ENCODE peak calls at places on chromosomes 3 and 15, in nine cellular contexts. U, O, Z, P, D, G, J, Q and E are unnamed samples.

GRCh38 chr3:55006277-55006676 is 78.4 kb upstream of the LRTM1 start:
- DNase-seq in U (no peak), O (no peak), Z (no peak), P (peak; percentile 23), D (no peak), G (no peak), J (no peak), Q (no peak), E (no peak)

GRCh38 chr3:67044295-67044694 is 46.2 kb downstream of the KBTBD8 start:
- DNase-seq in U (no peak), O (no peak), Z (no peak), P (peak; percentile 8), D (no peak), G (no peak), J (no peak), Q (no peak), E (no peak)

GRCh38 chr15:99385865-99386264 is 134.6 kb downstream of the LRRC28 start:
- DNase-seq in U (no peak), O (no peak), Z (no peak), P (peak; percentile 52), D (peak; percentile 58), G (peak; percentile 57), J (peak; percentile 78), Q (peak; percentile 84), E (no peak)

GRCh38 chr3:129033151-129033550 is 27.4 kb upstream of the GP9 start:
- DNase-seq in U (no peak), O (no peak), Z (no peak), P (no peak), D (no peak), G (no peak), J (no peak), Q (no peak), E (no peak)

GRCh38 chr3:108227131-108227530 is 4.9 kb upstream of the IFT57 start:
- DNase-seq in U (no peak), O (no peak), Z (no peak), P (no peak), D (no peak), G (no peak), J (no peak), Q (no peak), E (no peak)

GRCh38 chr3:111871809-111872623 is 13.0 kb downstream of the PHLDB2 start:
- DNase-seq in U (no peak), O (no peak), Z (no peak), P (no peak), D (no peak), G (no peak), J (no peak), Q (no peak), E (no peak)

GRCh38 chr3:186640929-186641328 is 730 bp downstream of the FETUB start:
- DNase-seq in U (no peak), O (no peak), Z (no peak), P (no peak), D (no peak), G (no peak), J (no peak), Q (no peak), E (no peak)

GRCh38 chr3:28590216-28590615 is 241.6 kb upstream of the AZI2 start:
- DNase-seq in U (no peak), O (no peak), Z (no peak), P (peak; percentile 16), D (no peak), G (no peak), J (no peak), Q (no peak), E (no peak)

GRCh38 chr15:67035886-67036285 is 29.5 kb upstream of the SMAD3 start:
- DNase-seq in U (no peak), O (no peak), Z (no peak), P (peak; percentile 51), D (no peak), G (no peak), J (no peak), Q (no peak), E (no peak)

GRCh38 chr3:169548194-169548593 is 115.3 kb downstream of the MECOM start:
- DNase-seq in U (no peak), O (no peak), Z (no peak), P (no peak), D (no peak), G (no peak), J (no peak), Q (no peak), E (no peak)

GRCh38 chr15:74380361-74381189 is 13.1 kb upstream of the CYP11A1 start:
- DNase-seq in U (peak; percentile 35), O (no peak), Z (no peak), P (no peak), D (no peak), G (no peak), J (no peak), Q (no peak), E (no peak)

GRCh38 chr3:31294430-31295149 is 238.1 kb upstream of the STT3B start:
- DNase-seq in U (no peak), O (no peak), Z (no peak), P (peak; percentile 31), D (no peak), G (no peak), J (no peak), Q (no peak), E (no peak)

GRCh38 chr3:154137036-154137435 is 15.8 kb downstream of the ARHGEF26 start:
- DNase-seq in U (no peak), O (no peak), Z (peak; percentile 50), P (no peak), D (no peak), G (no peak), J (no peak), Q (no peak), E (no peak)

GRCh38 chr3:141249041-141249440 is 17.4 kb downstream of the PXYLP1 start:
- DNase-seq in U (no peak), O (no peak), Z (peak; percentile 70), P (no peak), D (no peak), G (no peak), J (no peak), Q (no peak), E (peak; percentile 9)

GRCh38 chr15:74240002-74240568 is 4.0 kb downstream of the CCDC33 start:
- DNase-seq in U (no peak), O (peak; percentile 88), Z (no peak), P (peak; percentile 35), D (peak; percentile 93), G (peak; percentile 91), J (peak; percentile 57), Q (peak; percentile 94), E (no peak)

GRCh38 chr3:58000306-58000705 is 7.9 kb upstream of the FLNB start:
- DNase-seq in U (no peak), O (no peak), Z (no peak), P (no peak), D (no peak), G (no peak), J (no peak), Q (no peak), E (no peak)

GRCh38 chr15:78396976-78397375 is 41.0 kb upstream of the IREB2 start:
- DNase-seq in U (peak; percentile 71), O (no peak), Z (no peak), P (peak; percentile 10), D (peak; percentile 31), G (peak; percentile 40), J (peak; percentile 43), Q (peak; percentile 89), E (peak; percentile 85)

GRCh38 chr3:11290743-11291680 is 18.8 kb downstream of the ATG7 start:
- DNase-seq in U (no peak), O (no peak), Z (no peak), P (peak; percentile 84), D (no peak), G (no peak), J (no peak), Q (no peak), E (no peak)

GRCh38 chr3:102481050-102481449 is 46.2 kb downstream of the ZPLD1 start:
- DNase-seq in U (no peak), O (no peak), Z (no peak), P (no peak), D (no peak), G (no peak), J (no peak), Q (no peak), E (no peak)

GRCh38 chr3:140008693-140008980 is 73.7 kb downstream of the CLSTN2 start:
- DNase-seq in U (no peak), O (no peak), Z (no peak), P (no peak), D (no peak), G (no peak), J (no peak), Q (no peak), E (no peak)
- TF ChIP-seq POLR2A in U (no peak), O (no peak), Z (no peak), P (no peak), D (no peak), G (no peak), J (no peak), Q (no peak), E (no peak)

DNA sequence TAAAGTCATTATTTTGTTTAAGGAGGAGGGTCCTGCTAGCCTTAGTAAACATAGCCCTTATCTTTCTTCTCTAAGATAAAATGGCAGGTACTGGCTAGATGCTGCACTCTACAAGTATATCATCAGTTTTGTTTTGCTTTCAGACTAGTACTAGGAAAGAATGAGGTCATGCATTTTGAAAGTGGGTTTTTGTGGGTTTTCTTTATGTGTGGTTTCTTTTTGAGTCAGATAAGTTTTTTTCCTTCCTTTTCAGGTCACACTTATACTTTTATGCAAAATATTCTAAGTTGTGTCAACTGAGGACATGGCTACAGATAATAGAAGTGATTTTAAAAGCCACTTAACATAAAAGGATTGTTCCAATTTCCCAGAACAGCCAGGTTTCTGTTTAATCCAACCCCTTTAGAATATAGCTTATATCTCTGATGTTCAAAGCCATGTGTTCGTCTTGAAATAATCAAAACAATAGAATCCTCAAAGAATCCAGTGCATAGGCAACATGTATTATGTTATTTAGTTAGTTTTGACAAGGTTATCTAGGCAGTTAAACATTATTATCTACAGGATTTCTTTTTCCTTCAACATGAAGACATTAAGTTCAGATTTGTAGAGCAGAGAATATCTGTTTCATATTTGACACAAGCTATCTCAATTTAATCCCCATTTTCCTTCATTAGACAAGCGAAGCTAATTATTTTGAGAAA is 406.2 kb downstream of the RBMS3 start:
- DNase-seq in U (no peak), O (no peak), Z (no peak), P (peak; percentile 80), D (no peak), G (no peak), J (no peak), Q (no peak), E (no peak)
- H3K4me3 ChIP-seq in U (no peak overlapping the region), O (no peak overlapping the region), Z (no peak overlapping the region), P (no peak overlapping the region), D (no peak overlapping the region), G (no peak overlapping the region), J (no peak overlapping the region), Q (no peak overlapping the region), E (no peak overlapping the region)

GRCh38 chr3:16841906-16842709 is 42.6 kb upstream of the PLCL2 start:
- DNase-seq in U (peak; percentile 66), O (no peak), Z (no peak), P (no peak), D (no peak), G (peak; percentile 56), J (no peak), Q (peak; percentile 47), E (peak; percentile 33)
- TF ChIP-seq POLR2A in U (no peak), O (no peak), Z (no peak), P (no peak), D (no peak), G (no peak), J (no peak), Q (no peak), E (no peak)

DNA sequence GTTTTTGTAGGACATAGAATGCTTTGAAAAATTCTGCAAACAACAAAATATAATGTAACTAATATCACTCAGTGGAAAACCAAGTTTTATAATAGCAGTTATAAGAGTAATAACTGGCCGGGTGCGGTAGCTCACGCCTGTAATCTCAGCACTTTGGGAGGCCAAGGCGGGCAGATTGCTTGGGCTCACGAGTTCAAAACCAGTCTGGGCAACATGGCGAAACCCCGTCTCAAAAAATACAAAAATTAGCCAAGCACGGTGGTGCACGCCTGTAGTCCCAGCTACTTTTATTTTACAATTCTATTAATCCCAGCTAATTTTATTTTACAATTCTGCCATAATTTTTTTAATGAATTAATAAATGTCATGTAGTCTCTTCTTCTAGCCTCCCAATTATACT is 2.3 kb downstream of the DENND4A start:
- DNase-seq in U (no peak), O (no peak), Z (no peak), P (no peak), D (no peak), G (no peak), J (no peak), Q (no peak), E (no peak)
- H3K4me3 ChIP-seq in U (no peak overlapping the region), O (no peak overlapping the region), Z (no peak overlapping the region), P (no peak overlapping the region), D (no peak overlapping the region), G (no peak overlapping the region), J (no peak overlapping the region), Q (peak overlapping the region; percentile 77), E (no peak overlapping the region)